ENCODE peak calls at places on chromosomes 12 and 14, in ten cellular contexts. A is NCI-H2081 treated with DMSO at 0.1 percent for 48 hours; O is cardiac muscle cell; C is GM12865; K is activated CD8-positive, alpha-beta memory T cell treated with anti-CD3 and anti-CD28 coated beads for 1 hour; G is germinal center; Z is fibroblast of lung; X is central memory CD4-positive, alpha-beta T cell; I is endothelial cell; U is NCI-H510A. L is an unnamed sample.

GRCh38 chr12:113803829-113804140 is 162.3 kb downstream of the RBM19 start:
- DNase-seq in A (no peak), O (no peak), C (no peak), K (no peak), G (no peak), Z (no peak), X (no peak), I (no peak), U (no peak), L (no peak)

GRCh38 chr14:75334191-75335051 is 55.8 kb downstream of the FOS start:
- DNase-seq in A (no peak), O (peak), C (peak), K (peak), G (peak), Z (no peak), X (peak), I (no peak), U (no peak), L (peak)

GRCh38 chr14:22386924-22387775 is 201.9 kb downstream of the DAD1 start:
- DNase-seq in A (no peak), O (peak), C (peak), K (no peak), G (peak), Z (peak), X (no peak), I (peak), U (no peak), L (peak)

GRCh38 chr14:68675233-68675577 is 117.7 kb downstream of the ZFP36L1 start:
- DNase-seq in A (no peak), O (no peak), C (no peak), K (no peak), G (no peak), Z (no peak), X (no peak), I (no peak), U (no peak), L (no peak)

GRCh38 chr14:48275301-48275700 is 599.9 kb upstream of the MDGA2 start:
- DNase-seq in A (no peak), O (no peak), C (no peak), K (no peak), G (no peak), Z (peak), X (no peak), I (no peak), U (no peak), L (no peak)

GRCh38 chr14:56821177-56821576 is 10.9 kb upstream of the OTX2 start:
- DNase-seq in A (no peak), O (no peak), C (no peak), K (no peak), G (no peak), Z (no peak), X (no peak), I (no peak), U (no peak), L (no peak)

GRCh38 chr12:106580671-106581508 is 1.9 kb upstream of the RFX4 start:
- DNase-seq in A (no peak), O (no peak), C (no peak), K (no peak), G (no peak), Z (no peak), X (no peak), I (peak), U (no peak), L (no peak)

GRCh38 chr12:14849664-14850063 is 6.3 kb upstream of the ART4 start:
- DNase-seq in A (no peak), O (peak), C (no peak), K (no peak), G (no peak), Z (peak), X (no peak), I (no peak), U (no peak), L (no peak)

GRCh38 chr14:56487090-56487667 is 92.4 kb upstream of the TMEM260 start:
- DNase-seq in A (no peak), O (peak), C (no peak), K (no peak), G (no peak), Z (peak), X (no peak), I (no peak), U (no peak), L (no peak)

GRCh38 chr14:23054000-23054811 is 3.1 kb downstream of the CDH24 start:
- DNase-seq in A (no peak), O (no peak), C (no peak), K (no peak), G (no peak), Z (no peak), X (no peak), I (peak), U (no peak), L (no peak)

GRCh38 chr12:51815571-51815970 is 32.9 kb downstream of the FIGNL2 start:
- DNase-seq in A (no peak), O (no peak), C (no peak), K (no peak), G (no peak), Z (no peak), X (no peak), I (no peak), U (no peak), L (no peak)